ENCODE peak calls at places on chromosomes 6 and 20, in eight cellular contexts. N is neural progenitor cell, G is SK-N-SH, C is hepatocyte, S is OCI-LY7, E is GM23248, L is GM23338, I is MM.1S. U is an unnamed sample.

GRCh38 chr6:109252261-109253041 is 129.8 kb downstream of the CD164 start:
- DNase-seq in S (no peak), G (no peak), L (no peak), E (no peak), N (no peak), I (no peak), C (no peak), U (peak)

GRCh38 chr6:34074064-34074739 is 71.7 kb downstream of the GRM4 start:
- DNase-seq in I (no peak), S (no peak), N (peak), L (peak), C (no peak), G (no peak), E (no peak), U (no peak)

GRCh38 chr6:151239603-151240035 is at the start of gene AKAP12:
- DNase-seq in S (no peak), E (peak), L (peak), I (no peak), N (peak), C (peak), G (no peak), U (no peak)

GRCh38 chr6:97186416-97186999 is 96.5 kb downstream of the MMS22L start:
- DNase-seq in S (peak), C (peak), L (peak), G (peak), E (peak), N (peak), I (peak), U (peak)

GRCh38 chr6:43070028-43070632 is 6.0 kb upstream of the PTK7 start:
- DNase-seq in L (peak), I (peak), N (peak), G (peak), C (peak), S (peak), E (peak), U (peak)

GRCh38 chr6:91081452-91082067 is 494.7 kb upstream of the MAP3K7 start:
- DNase-seq in L (peak), G (peak), S (peak), N (peak), C (peak), E (peak), I (peak), U (peak)

GRCh38 chr20:48025061-48025515 is 239.8 kb upstream of the SULF2 start:
- DNase-seq in E (peak), L (peak), C (peak), G (peak), S (peak), N (peak), I (peak), U (peak)

GRCh38 chr6:21208114-21208795 is 385.3 kb upstream of the SOX4 start:
- DNase-seq in C (no peak), S (no peak), N (no peak), G (no peak), I (no peak), L (no peak), E (no peak), U (no peak)

GRCh38 chr6:3625980-3626533 is 125.5 kb downstream of the PXDC1 start:
- DNase-seq in S (no peak), L (no peak), N (no peak), C (no peak), G (no peak), I (no peak), E (no peak), U (no peak)

GRCh38 chr6:3627501-3627900 is 124.0 kb downstream of the PXDC1 start:
- DNase-seq in S (no peak), I (no peak), L (no peak), G (no peak), C (no peak), E (no peak), N (no peak), U (no peak)

GRCh38 chr6:3630258-3630828 is 121.2 kb downstream of the PXDC1 start:
- DNase-seq in S (no peak), N (no peak), I (no peak), E (no peak), G (no peak), L (no peak), C (no peak), U (no peak)

GRCh38 chr6:3625161-3625979 is 126.1 kb downstream of the PXDC1 start:
- DNase-seq in S (no peak), C (no peak), N (no peak), G (no peak), L (no peak), E (no peak), I (no peak), U (no peak)

DNA sequence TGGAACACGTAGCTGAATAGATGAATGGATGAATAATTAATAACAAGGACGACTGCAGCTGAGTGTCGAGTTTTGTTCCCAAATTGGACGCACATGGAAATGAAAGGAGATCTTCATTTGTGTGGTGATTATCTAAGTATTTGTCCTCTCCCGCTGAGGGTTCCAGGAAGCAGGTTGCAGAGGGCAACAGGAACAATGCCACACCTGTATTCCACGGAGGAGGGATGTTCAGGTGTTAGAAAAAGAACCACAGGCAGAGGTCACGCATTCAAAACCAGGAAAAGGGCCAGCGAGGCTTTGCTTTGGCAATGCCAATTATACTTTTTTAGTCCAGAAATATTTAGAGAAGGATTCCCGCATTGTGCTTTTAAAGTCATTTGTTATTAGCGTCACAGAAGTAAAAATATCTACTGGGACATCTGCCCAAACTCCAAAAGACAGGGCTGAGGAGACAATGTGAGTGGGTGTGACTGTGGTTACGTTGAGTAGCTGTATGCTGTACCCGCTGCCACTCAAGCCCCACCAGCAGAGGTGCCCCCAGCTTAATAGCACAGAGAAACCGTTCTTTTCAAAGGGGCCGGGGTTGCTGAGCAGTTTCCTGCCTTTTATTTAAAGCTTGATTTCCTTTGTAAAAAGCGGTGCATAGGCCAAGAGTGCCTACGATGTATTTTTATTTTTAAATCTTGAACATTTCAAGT is 123.2 kb downstream of the PXDC1 start:
- DNase-seq in C (no peak), G (no peak), S (no peak), E (peak), L (no peak), I (peak), N (no peak), U (no peak)
- TF ChIP-seq EZH2phosphoT487 in C (no peak), G (no peak), S (no peak), E (no peak), L (no peak), I (no peak), N (no peak), U (no peak)

GRCh38 chr6:85112540-85112939 is 337.3 kb upstream of the NT5E start:
- DNase-seq in G (no peak), L (no peak), N (no peak), C (no peak), E (no peak), S (no peak), I (no peak), U (no peak)

GRCh38 chr6:85114583-85114939 is 335.3 kb upstream of the NT5E start:
- DNase-seq in I (no peak), S (no peak), C (no peak), G (no peak), N (no peak), L (no peak), E (no peak), U (no peak)

GRCh38 chr6:85116475-85116874 is 333.4 kb upstream of the NT5E start:
- DNase-seq in E (no peak), I (no peak), N (no peak), L (no peak), G (no peak), C (no peak), S (no peak), U (no peak)

GRCh38 chr6:85115876-85116275 is 334.0 kb upstream of the NT5E start:
- DNase-seq in L (no peak), S (no peak), G (no peak), C (no peak), N (no peak), I (no peak), E (no peak), U (no peak)

DNA sequence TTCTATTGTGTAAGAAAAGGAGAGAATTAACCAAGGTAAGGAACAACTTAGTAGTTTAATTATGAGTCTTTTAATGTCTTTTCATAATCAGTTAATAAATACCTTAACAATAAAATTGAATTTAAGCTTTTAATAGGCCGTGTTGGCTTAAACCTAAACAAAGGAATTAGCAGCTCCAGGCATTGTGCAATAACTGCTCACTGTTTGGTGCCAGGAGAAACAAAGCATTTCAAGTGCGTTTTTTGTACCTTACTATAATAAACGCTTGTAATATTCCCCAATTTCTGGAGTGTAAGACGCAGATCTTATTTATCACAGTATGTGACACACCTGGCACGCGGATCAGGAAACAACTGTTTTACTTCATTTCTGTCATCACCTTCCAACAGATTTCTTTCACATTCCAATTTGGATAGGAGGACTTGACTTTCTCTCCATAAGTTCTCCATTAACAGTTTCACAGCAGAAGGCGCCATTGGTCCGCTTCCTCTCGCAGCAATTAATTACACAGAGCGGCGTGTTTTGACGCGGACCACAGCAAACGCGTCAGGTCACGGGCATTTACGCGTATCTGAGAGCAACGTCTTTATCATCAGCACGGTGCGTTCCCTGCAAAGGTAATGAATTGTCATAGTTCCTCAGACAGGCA is 335.8 kb upstream of the NT5E start:
- DNase-seq in I (no peak), G (no peak), E (peak), L (no peak), N (no peak), S (no peak), C (no peak), U (no peak)
- H3K4me3 ChIP-seq in I (no peak), G (no peak), E (peak), L (no peak), N (no peak), S (no peak), C (no peak), U (no peak)

DNA sequence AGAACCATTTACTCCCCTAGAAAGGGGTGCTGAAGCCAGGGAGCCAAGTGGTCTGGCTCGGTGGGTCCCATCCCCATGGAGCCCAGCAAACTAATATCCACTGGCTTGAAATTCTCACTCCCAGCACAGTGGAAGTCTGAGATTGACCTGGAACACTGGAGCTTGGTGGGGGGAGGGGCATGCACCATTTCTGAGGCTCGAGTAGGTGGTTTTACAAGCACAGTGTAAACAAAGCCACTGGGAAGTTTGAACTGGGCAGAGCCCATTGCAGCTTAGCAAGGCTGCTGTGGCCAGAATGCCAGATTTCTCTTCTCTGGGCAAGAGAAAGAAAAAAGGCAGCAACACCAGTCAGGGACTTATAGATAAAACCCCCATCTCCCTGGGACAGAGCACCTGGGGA is 855.8 kb upstream of the CITED2 start:
- DNase-seq in L (no peak), I (no peak), S (no peak), E (no peak), C (peak), N (no peak), G (no peak), U (peak)
- TF ChIP-seq EZH2phosphoT487 in L (no peak), I (no peak), S (no peak), E (no peak), C (no peak), N (no peak), G (no peak), U (no peak)

GRCh38 chr20:3798405-3798768 is 2.3 kb downstream of the CDC25B start:
- DNase-seq in I (no peak), C (no peak), E (no peak), N (no peak), G (no peak), S (no peak), L (no peak), U (no peak)
- H3K4me3 ChIP-seq in I (peak), C (no peak), E (peak), N (no peak), G (no peak), S (peak), L (peak), U (peak)

DNA sequence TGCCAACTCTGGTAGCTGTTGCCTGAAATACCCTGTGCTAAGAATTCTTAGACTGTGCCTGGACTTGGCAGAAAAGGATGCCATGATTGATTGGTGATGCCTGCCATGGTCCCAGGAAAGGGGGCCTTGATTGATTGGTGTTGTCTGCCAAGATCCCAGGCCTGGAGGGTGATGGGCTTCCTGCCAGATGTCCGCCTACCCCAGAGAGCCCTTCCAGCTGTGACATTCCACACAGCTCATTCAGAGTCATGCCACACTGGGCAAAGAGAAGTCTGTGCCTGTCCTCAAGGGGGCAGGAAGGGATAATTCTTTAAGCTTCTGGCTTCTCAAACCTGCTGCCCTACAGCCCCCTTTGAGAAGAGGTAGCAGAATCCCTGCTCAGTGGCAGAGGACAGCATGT is 24.6 kb downstream of the RIMS4 start:
- DNase-seq in G (peak), N (peak), I (no peak), L (peak), C (no peak), S (no peak), E (peak), U (peak)
- TF ChIP-seq EZH2phosphoT487 in G (no peak), N (no peak), I (no peak), L (no peak), C (no peak), S (no peak), E (no peak), U (no peak)